ENCODE peak calls at places on chromosomes 5 and 9, in ten cellular contexts. One of them, this sample, is unnamed.
A peak's percentile ranks its signal among the peaks of the same experiment; 100 is the strongest.

GRCh38 chr9:137277329-137278041 is at the start of gene TOR4A:
- DNase-seq in HL-60: peak; percentile 93
- DNase-seq in A549: peak; percentile 89
- DNase-seq in astrocyte: peak; percentile 75
- DNase-seq in mammary epithelial cell: no peak
- DNase-seq in PC-9: peak; percentile 98
- DNase-seq in BJ: peak; percentile 31
- DNase-seq in foreskin fibroblast: peak; percentile 97
- DNase-seq in uterus: peak; percentile 80
- DNase-seq in CD8-positive, alpha-beta T cell: no peak
- DNase-seq in this sample: peak; percentile 26

GRCh38 chr5:123035950-123036390 is 555 bp downstream of the PPIC start:
- DNase-seq in foreskin fibroblast: peak; percentile 72
- DNase-seq in mammary epithelial cell: peak; percentile 47
- DNase-seq in astrocyte: peak; percentile 29
- DNase-seq in CD8-positive, alpha-beta T cell: no peak
- DNase-seq in PC-9: peak; percentile 49
- DNase-seq in A549: peak; percentile 59
- DNase-seq in BJ: no peak
- DNase-seq in uterus: peak; percentile 47
- DNase-seq in HL-60: no peak
- DNase-seq in this sample: no peak

GRCh38 chr9:124821247-124821623 is 32.0 kb upstream of the WDR38 start:
- DNase-seq in astrocyte: no peak
- DNase-seq in HL-60: no peak
- DNase-seq in mammary epithelial cell: no peak
- DNase-seq in CD8-positive, alpha-beta T cell: no peak
- DNase-seq in BJ: no peak
- DNase-seq in foreskin fibroblast: no peak
- DNase-seq in PC-9: no peak
- DNase-seq in uterus: no peak
- DNase-seq in A549: no peak
- DNase-seq in this sample: no peak

GRCh38 chr5:133434336-133434735 is 178.0 kb downstream of the FSTL4 start:
- DNase-seq in uterus: no peak
- DNase-seq in PC-9: no peak
- DNase-seq in HL-60: no peak
- DNase-seq in CD8-positive, alpha-beta T cell: no peak
- DNase-seq in BJ: no peak
- DNase-seq in A549: no peak
- DNase-seq in astrocyte: no peak
- DNase-seq in foreskin fibroblast: no peak
- DNase-seq in mammary epithelial cell: no peak
- DNase-seq in this sample: no peak

GRCh38 chr5:80822640-80823039 is 137.5 kb upstream of the RASGRF2 start:
- DNase-seq in astrocyte: no peak
- DNase-seq in CD8-positive, alpha-beta T cell: no peak
- DNase-seq in BJ: no peak
- DNase-seq in A549: no peak
- DNase-seq in HL-60: no peak
- DNase-seq in foreskin fibroblast: no peak
- DNase-seq in uterus: no peak
- DNase-seq in mammary epithelial cell: peak; percentile 44
- DNase-seq in PC-9: no peak
- DNase-seq in this sample: no peak

GRCh38 chr5:143153332-143154119 is 250.0 kb downstream of the NR3C1 start:
- DNase-seq in uterus: peak; percentile 78
- DNase-seq in mammary epithelial cell: no peak
- DNase-seq in BJ: peak; percentile 75
- DNase-seq in A549: no peak
- DNase-seq in PC-9: no peak
- DNase-seq in foreskin fibroblast: peak; percentile 83
- DNase-seq in CD8-positive, alpha-beta T cell: no peak
- DNase-seq in HL-60: no peak
- DNase-seq in astrocyte: peak; percentile 90
- DNase-seq in this sample: peak; percentile 83

GRCh38 chr5:154086123-154086522 is 47.4 kb downstream of the MFAP3 start:
- DNase-seq in uterus: no peak
- DNase-seq in HL-60: no peak
- DNase-seq in A549: no peak
- DNase-seq in foreskin fibroblast: no peak
- DNase-seq in CD8-positive, alpha-beta T cell: no peak
- DNase-seq in PC-9: no peak
- DNase-seq in mammary epithelial cell: no peak
- DNase-seq in astrocyte: no peak
- DNase-seq in BJ: no peak
- DNase-seq in this sample: no peak

GRCh38 chr5:169065400-169065799 is 235.5 kb downstream of the SLIT3 start:
- DNase-seq in astrocyte: no peak
- DNase-seq in PC-9: no peak
- DNase-seq in BJ: no peak
- DNase-seq in mammary epithelial cell: no peak
- DNase-seq in HL-60: no peak
- DNase-seq in foreskin fibroblast: no peak
- DNase-seq in A549: peak; percentile 19
- DNase-seq in uterus: no peak
- DNase-seq in CD8-positive, alpha-beta T cell: no peak
- DNase-seq in this sample: no peak

GRCh38 chr5:39399135-39400036 is 25.4 kb downstream of the DAB2 start:
- DNase-seq in foreskin fibroblast: peak; percentile 96
- DNase-seq in astrocyte: peak; percentile 98
- DNase-seq in A549: peak; percentile 62
- DNase-seq in HL-60: peak; percentile 65
- DNase-seq in PC-9: peak; percentile 60
- DNase-seq in BJ: peak; percentile 96
- DNase-seq in CD8-positive, alpha-beta T cell: no peak
- DNase-seq in uterus: no peak
- DNase-seq in mammary epithelial cell: peak; percentile 95
- DNase-seq in this sample: peak; percentile 94

GRCh38 chr5:123092696-123093095 is 3.7 kb downstream of the PRDM6 start:
- DNase-seq in A549: no peak
- DNase-seq in HL-60: no peak
- DNase-seq in PC-9: no peak
- DNase-seq in uterus: no peak
- DNase-seq in astrocyte: no peak
- DNase-seq in BJ: no peak
- DNase-seq in mammary epithelial cell: no peak
- DNase-seq in foreskin fibroblast: no peak
- DNase-seq in CD8-positive, alpha-beta T cell: no peak
- DNase-seq in this sample: no peak

GRCh38 chr9:96383165-96383939 is at the start of gene SLC35D2:
- DNase-seq in PC-9: peak; percentile 78
- DNase-seq in BJ: no peak
- DNase-seq in A549: peak; percentile 67
- DNase-seq in mammary epithelial cell: peak; percentile 56
- DNase-seq in foreskin fibroblast: peak; percentile 82
- DNase-seq in uterus: peak; percentile 63
- DNase-seq in HL-60: peak; percentile 3
- DNase-seq in astrocyte: peak; percentile 27
- DNase-seq in CD8-positive, alpha-beta T cell: peak; percentile 62
- DNase-seq in this sample: no peak

GRCh38 chr9:113375057-113376023 is 1.4 kb downstream of the HDHD3 start:
- DNase-seq in PC-9: no peak
- DNase-seq in CD8-positive, alpha-beta T cell: no peak
- DNase-seq in HL-60: no peak
- DNase-seq in uterus: no peak
- DNase-seq in astrocyte: no peak
- DNase-seq in A549: peak; percentile 22
- DNase-seq in mammary epithelial cell: no peak
- DNase-seq in foreskin fibroblast: peak; percentile 35
- DNase-seq in BJ: no peak
- DNase-seq in this sample: no peak

GRCh38 chr9:113373255-113373654 is 3.5 kb downstream of the HDHD3 start:
- DNase-seq in foreskin fibroblast: no peak
- DNase-seq in BJ: no peak
- DNase-seq in uterus: no peak
- DNase-seq in PC-9: no peak
- DNase-seq in astrocyte: no peak
- DNase-seq in CD8-positive, alpha-beta T cell: no peak
- DNase-seq in mammary epithelial cell: no peak
- DNase-seq in A549: no peak
- DNase-seq in HL-60: no peak
- DNase-seq in this sample: no peak

GRCh38 chr9:113373676-113374392 is 3.0 kb downstream of the HDHD3 start:
- DNase-seq in uterus: no peak
- DNase-seq in A549: no peak
- DNase-seq in CD8-positive, alpha-beta T cell: no peak
- DNase-seq in mammary epithelial cell: no peak
- DNase-seq in astrocyte: no peak
- DNase-seq in foreskin fibroblast: no peak
- DNase-seq in HL-60: no peak
- DNase-seq in BJ: no peak
- DNase-seq in PC-9: no peak
- DNase-seq in this sample: no peak

GRCh38 chr9:113380869-113381378 is 4.1 kb upstream of the HDHD3 start:
- DNase-seq in foreskin fibroblast: no peak
- DNase-seq in A549: no peak
- DNase-seq in uterus: no peak
- DNase-seq in astrocyte: no peak
- DNase-seq in BJ: no peak
- DNase-seq in mammary epithelial cell: no peak
- DNase-seq in HL-60: no peak
- DNase-seq in CD8-positive, alpha-beta T cell: no peak
- DNase-seq in PC-9: peak; percentile 72
- DNase-seq in this sample: no peak

DNA sequence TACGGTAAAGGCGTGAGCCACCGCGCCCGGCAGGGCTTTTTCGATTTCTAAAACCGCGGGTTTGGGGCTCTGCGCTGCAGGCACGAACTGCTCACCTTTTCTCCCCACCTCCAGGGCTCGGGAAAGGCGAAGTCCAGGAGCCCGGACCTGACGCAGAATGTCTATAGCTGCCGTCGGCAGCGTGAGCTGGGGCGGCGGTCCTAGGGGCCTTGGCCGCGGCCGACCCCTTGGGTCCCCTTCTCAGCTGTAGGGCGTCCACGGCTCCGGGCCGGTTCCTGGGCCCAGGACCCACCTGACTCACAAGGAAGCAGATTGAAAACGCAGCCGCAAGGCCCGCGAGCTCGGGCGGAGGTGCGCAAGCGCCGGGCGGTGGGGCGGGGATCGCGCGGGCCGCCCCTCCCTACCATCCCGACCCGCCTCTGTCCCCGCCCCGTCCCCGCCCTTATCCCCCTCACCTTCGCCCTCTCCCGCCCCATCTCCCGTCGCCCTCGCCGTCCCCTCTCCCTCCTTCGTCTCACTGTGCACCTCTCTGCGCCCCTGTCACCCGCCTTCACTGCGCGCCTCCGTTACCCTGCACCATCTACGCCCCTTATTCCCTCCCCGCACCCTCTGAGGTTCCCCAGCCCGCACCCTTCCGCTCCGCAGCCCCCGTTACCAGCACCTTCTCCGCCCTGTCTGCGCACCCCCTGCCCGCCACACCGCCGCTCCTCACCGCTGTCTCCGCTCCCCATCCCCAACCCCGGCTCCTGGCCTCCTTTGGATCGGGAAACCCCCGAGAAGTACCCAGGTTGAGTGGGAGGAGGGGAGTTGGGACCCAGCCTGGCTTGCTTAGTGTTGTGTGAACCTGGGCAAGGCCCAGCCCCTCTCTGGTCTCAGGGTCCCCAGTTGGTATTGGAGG is at the start of gene HDHD3:
- DNase-seq in uterus: peak; percentile 81
- DNase-seq in HL-60: peak; percentile 58
- DNase-seq in astrocyte: peak; percentile 50
- DNase-seq in CD8-positive, alpha-beta T cell: peak; percentile 88
- DNase-seq in PC-9: peak; percentile 78
- DNase-seq in A549: peak; percentile 92
- DNase-seq in mammary epithelial cell: peak; percentile 76
- DNase-seq in BJ: no peak
- DNase-seq in foreskin fibroblast: peak; percentile 90
- DNase-seq in this sample: no peak
- TF ChIP-seq CTCF in uterus: no peak
- TF ChIP-seq CTCF in HL-60: no peak
- TF ChIP-seq CTCF in astrocyte: no peak
- TF ChIP-seq CTCF in CD8-positive, alpha-beta T cell: no peak
- TF ChIP-seq CTCF in PC-9: no peak
- TF ChIP-seq CTCF in A549: no peak
- TF ChIP-seq CTCF in mammary epithelial cell: no peak
- TF ChIP-seq CTCF in BJ: no peak
- TF ChIP-seq CTCF in foreskin fibroblast: no peak
- TF ChIP-seq CTCF in this sample: no peak

GRCh38 chr9:71764438-71764837 is 3.9 kb downstream of the CEMIP2 start:
- DNase-seq in uterus: no peak
- DNase-seq in BJ: no peak
- DNase-seq in HL-60: no peak
- DNase-seq in astrocyte: no peak
- DNase-seq in foreskin fibroblast: no peak
- DNase-seq in mammary epithelial cell: no peak
- DNase-seq in CD8-positive, alpha-beta T cell: no peak
- DNase-seq in PC-9: no peak
- DNase-seq in A549: no peak
- DNase-seq in this sample: no peak
- H3K4me3 ChIP-seq in uterus: no peak overlapping the region
- H3K4me3 ChIP-seq in BJ: peak overlapping the region; percentile 30
- H3K4me3 ChIP-seq in HL-60: no peak overlapping the region
- H3K4me3 ChIP-seq in astrocyte: no peak overlapping the region
- H3K4me3 ChIP-seq in foreskin fibroblast: peak overlapping the region; percentile 17
- H3K4me3 ChIP-seq in mammary epithelial cell: peak overlapping the region; percentile 31
- H3K4me3 ChIP-seq in CD8-positive, alpha-beta T cell: no peak overlapping the region
- H3K4me3 ChIP-seq in PC-9: no peak overlapping the region
- H3K4me3 ChIP-seq in A549: peak overlapping the region; percentile 94
- H3K4me3 ChIP-seq in this sample: peak overlapping the region; percentile 25

DNA sequence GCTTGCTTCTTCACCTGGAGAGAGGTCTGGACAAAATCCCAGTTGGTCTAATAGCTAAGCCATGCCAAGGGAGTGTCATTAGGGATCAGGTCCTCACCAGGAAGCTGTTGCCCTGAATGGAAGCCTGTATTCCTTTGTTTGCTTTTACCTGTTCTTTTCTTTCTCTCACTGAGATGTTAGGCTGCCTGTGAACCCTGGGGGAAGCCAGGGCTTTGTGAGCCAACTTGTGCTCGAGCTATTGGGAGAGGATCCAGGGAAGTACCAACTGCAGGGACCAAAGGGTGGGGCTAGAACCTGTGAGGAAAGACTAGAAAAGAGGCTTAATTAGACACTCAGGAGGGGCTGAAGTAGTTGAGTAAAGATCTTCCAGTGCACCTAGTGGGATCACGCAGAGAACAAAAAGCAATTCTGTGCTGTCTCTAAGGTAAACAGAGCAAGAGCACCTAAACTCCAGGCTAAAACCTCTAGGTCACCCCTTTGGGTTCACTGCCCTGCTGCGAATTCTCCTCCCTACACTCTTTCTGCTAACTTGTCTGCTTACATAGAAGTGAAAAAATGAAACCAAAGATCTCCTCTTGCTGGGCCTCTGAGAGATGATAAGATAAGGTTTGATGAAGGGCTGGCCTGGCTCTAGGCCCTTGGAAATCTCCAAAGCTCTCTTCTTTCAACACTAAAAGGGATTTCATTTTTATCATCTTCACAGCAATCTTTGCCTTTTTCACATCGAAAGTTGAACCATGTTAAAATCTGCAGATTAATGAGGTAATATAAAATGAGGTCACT is 451.0 kb upstream of the TLE4 start:
- DNase-seq in CD8-positive, alpha-beta T cell: no peak
- DNase-seq in BJ: no peak
- DNase-seq in uterus: no peak
- DNase-seq in HL-60: no peak
- DNase-seq in A549: no peak
- DNase-seq in mammary epithelial cell: no peak
- DNase-seq in PC-9: no peak
- DNase-seq in foreskin fibroblast: no peak
- DNase-seq in astrocyte: peak; percentile 8
- DNase-seq in this sample: no peak
- TF ChIP-seq CTCF in CD8-positive, alpha-beta T cell: no peak
- TF ChIP-seq CTCF in BJ: no peak
- TF ChIP-seq CTCF in uterus: no peak
- TF ChIP-seq CTCF in HL-60: no peak
- TF ChIP-seq CTCF in A549: no peak
- TF ChIP-seq CTCF in mammary epithelial cell: no peak
- TF ChIP-seq CTCF in PC-9: no peak
- TF ChIP-seq CTCF in foreskin fibroblast: no peak
- TF ChIP-seq CTCF in astrocyte: no peak
- TF ChIP-seq CTCF in this sample: no peak

GRCh38 chr5:73299665-73300435 is 126.9 kb downstream of the TMEM174 start:
- DNase-seq in uterus: no peak
- DNase-seq in HL-60: no peak
- DNase-seq in A549: no peak
- DNase-seq in astrocyte: no peak
- DNase-seq in PC-9: no peak
- DNase-seq in mammary epithelial cell: no peak
- DNase-seq in CD8-positive, alpha-beta T cell: no peak
- DNase-seq in BJ: no peak
- DNase-seq in foreskin fibroblast: peak; percentile 60
- DNase-seq in this sample: no peak
- H3K4me3 ChIP-seq in uterus: no peak overlapping the region
- H3K4me3 ChIP-seq in HL-60: no peak overlapping the region
- H3K4me3 ChIP-seq in A549: no peak overlapping the region
- H3K4me3 ChIP-seq in astrocyte: peak overlapping the region; percentile 43
- H3K4me3 ChIP-seq in PC-9: no peak overlapping the region
- H3K4me3 ChIP-seq in mammary epithelial cell: no peak overlapping the region
- H3K4me3 ChIP-seq in CD8-positive, alpha-beta T cell: no peak overlapping the region
- H3K4me3 ChIP-seq in BJ: no peak overlapping the region
- H3K4me3 ChIP-seq in foreskin fibroblast: peak overlapping the region; percentile 32
- H3K4me3 ChIP-seq in this sample: peak overlapping the region; percentile 32